ENCODE peak calls at places on chromosome 18, in eight cellular contexts. O, K, Y, Z, V, T, F and G are unnamed samples.
A peak's percentile ranks its signal among the peaks of the same experiment; 100 is the strongest.

GRCh38 chr18:34342960-34343359 is 118.2 kb upstream of the NOL4 start:
- DNase-seq in K (no peak), Y (no peak), T (no peak), F (no peak), O (no peak), Z (no peak), V (no peak), G (no peak)

GRCh38 chr18:23837591-23837990 is 148.3 kb downstream of the LAMA3 start:
- DNase-seq in K (no peak), Y (no peak), Z (no peak), O (no peak), F (no peak), V (no peak), T (peak; percentile 48), G (no peak)

GRCh38 chr18:78582898-78583738 is 396.5 kb upstream of the SALL3 start:
- DNase-seq in O (no peak), K (no peak), Y (no peak), V (peak; percentile 33), F (no peak), T (no peak), Z (no peak), G (no peak)

GRCh38 chr18:54926593-54927297 is 32.5 kb downstream of the CCDC68 start:
- DNase-seq in F (no peak), Z (no peak), O (no peak), K (no peak), V (no peak), T (no peak), Y (no peak), G (no peak)

GRCh38 chr18:76446321-76446720 is 48.7 kb downstream of the ZNF516 start:
- DNase-seq in V (peak; percentile 67), O (no peak), Z (no peak), T (no peak), K (no peak), Y (no peak), F (no peak), G (no peak)

GRCh38 chr18:217532-218334 is 50.1 kb downstream of the THOC1 start:
- DNase-seq in Z (no peak), O (no peak), T (no peak), Y (no peak), F (no peak), V (no peak), K (no peak), G (no peak)

GRCh38 chr18:54316071-54316820 is 41.4 kb downstream of the STARD6 start:
- DNase-seq in Z (no peak), Y (no peak), T (peak; percentile 25), V (no peak), O (no peak), K (no peak), F (no peak), G (no peak)

GRCh38 chr18:23631746-23632145 is 31.0 kb downstream of the ANKRD29 start:
- DNase-seq in V (no peak), T (no peak), F (no peak), Z (no peak), O (peak; percentile 32), Y (no peak), K (no peak), G (no peak)

GRCh38 chr18:37334494-37335125 is 231.0 kb downstream of the CELF4 start:
- DNase-seq in V (no peak), Y (no peak), K (no peak), T (no peak), Z (no peak), O (no peak), F (no peak), G (no peak)

GRCh38 chr18:65601775-65602174 is 149.0 kb upstream of the CDH7 start:
- DNase-seq in K (no peak), V (no peak), O (no peak), F (no peak), Z (no peak), Y (no peak), T (no peak), G (no peak)

GRCh38 chr18:37567061-37567993 is 1.7 kb upstream of the CELF4 start:
- DNase-seq in K (no peak), Y (no peak), Z (no peak), T (no peak), V (no peak), O (peak; percentile 23), F (no peak), G (no peak)

GRCh38 chr18:29560270-29560669 is 1383.3 kb upstream of the CDH2 start:
- DNase-seq in V (no peak), Y (no peak), T (peak; percentile 83), F (no peak), Z (no peak), O (no peak), K (no peak), G (no peak)

GRCh38 chr18:23912356-23912755 is 102.2 kb upstream of the TTC39C start:
- DNase-seq in Z (no peak), F (no peak), V (no peak), K (no peak), Y (no peak), T (no peak), O (no peak), G (no peak)

GRCh38 chr18:62131305-62131909 is 55.4 kb downstream of the PIGN start:
- DNase-seq in V (no peak), K (peak; percentile 63), F (no peak), O (peak; percentile 66), Y (peak; percentile 27), Z (peak; percentile 43), T (peak; percentile 38), G (no peak)

GRCh38 chr18:48348739-48349138 is 60.4 kb downstream of the ZBTB7C start:
- DNase-seq in T (no peak), O (no peak), V (peak; percentile 53), F (no peak), Y (no peak), K (no peak), Z (no peak), G (no peak)

GRCh38 chr18:5066380-5066977 is 130.6 kb downstream of the AKAIN1 start:
- DNase-seq in Z (no peak), O (no peak), V (no peak), T (no peak), F (no peak), Y (no peak), K (peak; percentile 19), G (no peak)

GRCh38 chr18:70261141-70261788 is 27.6 kb upstream of the SOCS6 start:
- DNase-seq in Y (no peak), F (no peak), O (no peak), Z (no peak), T (no peak), V (no peak), K (no peak), G (no peak)

GRCh38 chr18:12491611-12492435 is 84.1 kb downstream of the PRELID3A start:
- DNase-seq in Z (no peak), K (no peak), V (no peak), O (no peak), F (no peak), T (no peak), Y (no peak), G (no peak)

GRCh38 chr18:39415471-39415870 is 1849.9 kb upstream of the CELF4 start:
- DNase-seq in Y (no peak), V (no peak), T (no peak), O (no peak), Z (no peak), K (no peak), F (no peak), G (no peak)

GRCh38 chr18:65298422-65298821 is 452.4 kb upstream of the CDH7 start:
- DNase-seq in T (peak; percentile 2), O (no peak), Y (no peak), V (no peak), Z (no peak), K (no peak), F (no peak), G (no peak)

GRCh38 chr18:31429623-31430022 is 17.9 kb upstream of the DSG3 start:
- DNase-seq in V (no peak), T (no peak), F (no peak), Z (no peak), Y (no peak), O (no peak), K (no peak), G (no peak)

GRCh38 chr18:42245137-42245536 is 290.1 kb downstream of the PIK3C3 start:
- DNase-seq in V (no peak), F (no peak), O (no peak), T (no peak), Z (no peak), K (no peak), Y (no peak), G (no peak)

GRCh38 chr18:21991081-21991534 is 178.3 kb upstream of the GATA6 start:
- DNase-seq in K (no peak), Y (no peak), Z (no peak), V (no peak), O (no peak), T (no peak), F (no peak), G (no peak)

GRCh38 chr18:54191352-54191751 is 33.1 kb downstream of the MBD2 start:
- DNase-seq in O (no peak), Z (no peak), T (no peak), F (no peak), V (no peak), K (no peak), Y (no peak), G (no peak)

GRCh38 chr18:62828852-62829251 is 113.5 kb downstream of the PHLPP1 start:
- DNase-seq in V (no peak), T (peak; percentile 83), O (no peak), K (no peak), Y (no peak), F (no peak), Z (no peak), G (no peak)

GRCh38 chr18:76866631-76867030 is 44.3 kb downstream of the ZNF236 start:
- DNase-seq in F (no peak), T (peak; percentile 52), O (no peak), V (no peak), Z (no peak), Y (no peak), K (no peak), G (no peak)